ENCODE peak calls at places on chromosomes 13 and 19, in nine cellular contexts. N is dorsolateral prefrontal cortex, U is gastrocnemius medialis, G is A549, Z is tibial artery, H is IMR-90, K is GM23338, B is left lung, W is PC-9. F is an unnamed sample.

GRCh38 chr13:40389081-40389641 is 277.3 kb downstream of the FOXO1 start:
- DNase-seq in N (peak; percentile 37), U (no peak), G (no peak), Z (no peak), H (no peak), K (no peak), B (no peak), W (no peak), F (no peak)

GRCh38 chr19:35908977-35909683 is 1.0 kb upstream of the TYROBP start:
- DNase-seq in N (peak; percentile 44), U (peak; percentile 50), G (no peak), Z (peak; percentile 76), H (no peak), K (no peak), B (peak; percentile 93), W (no peak), F (no peak)

GRCh38 chr19:8116437-8117293 is 32.7 kb downstream of the FBN3 start:
- DNase-seq in N (no peak), U (no peak), G (no peak), Z (no peak), H (no peak), K (no peak), B (no peak), W (no peak), F (no peak)

GRCh38 chr19:29645911-29646310 is 19.4 kb upstream of the PLEKHF1 start:
- DNase-seq in N (peak; percentile 22), U (no peak), G (no peak), Z (peak; percentile 55), H (peak; percentile 34), K (no peak), B (no peak), W (no peak), F (no peak)

GRCh38 chr13:36395280-36395679 is 37.0 kb upstream of the CCNA1 start:
- DNase-seq in N (no peak), U (no peak), G (peak; percentile 14), Z (no peak), H (peak; percentile 66), K (peak; percentile 52), B (no peak), W (peak; percentile 47), F (no peak)

GRCh38 chr19:35846038-35846668 is 6.2 kb downstream of the NPHS1 start:
- DNase-seq in N (no peak), U (no peak), G (peak; percentile 58), Z (no peak), H (no peak), K (peak; percentile 87), B (no peak), W (no peak), F (no peak)

GRCh38 chr19:12665281-12665573 is 1.3 kb downstream of the MAN2B1 start:
- DNase-seq in N (peak; percentile 44), U (no peak), G (no peak), Z (peak; percentile 75), H (no peak), K (no peak), B (peak; percentile 85), W (no peak), F (no peak)

GRCh38 chr13:74253161-74253560 is 119.0 kb upstream of the KLF12 start:
- DNase-seq in N (no peak), U (no peak), G (no peak), Z (no peak), H (no peak), K (no peak), B (no peak), W (no peak), F (no peak)

GRCh38 chr19:27974082-27974513 is 1238.9 kb downstream of the UQCRFS1 start:
- DNase-seq in N (peak; percentile 50), U (no peak), G (peak; percentile 44), Z (no peak), H (no peak), K (peak; percentile 76), B (no peak), W (no peak), F (no peak)

GRCh38 chr13:111177803-111178389 is 62.8 kb downstream of the ARHGEF7 start:
- DNase-seq in N (no peak), U (no peak), G (no peak), Z (no peak), H (peak; percentile 81), K (no peak), B (no peak), W (peak; percentile 35), F (no peak)

GRCh38 chr13:43908156-43909126 is 28.7 kb downstream of the LACC1 start:
- DNase-seq in N (no peak), U (no peak), G (peak; percentile 66), Z (no peak), H (peak; percentile 91), K (peak; percentile 60), B (no peak), W (peak; percentile 85), F (no peak)

GRCh38 chr13:42075517-42075916 is 27.1 kb downstream of the DGKH start:
- DNase-seq in N (no peak), U (no peak), G (no peak), Z (no peak), H (no peak), K (no peak), B (no peak), W (no peak), F (no peak)

GRCh38 chr13:38418286-38418685 is 68.6 kb downstream of the UFM1 start:
- DNase-seq in N (no peak), U (no peak), G (no peak), Z (no peak), H (no peak), K (no peak), B (no peak), W (no peak), F (no peak)

DNA sequence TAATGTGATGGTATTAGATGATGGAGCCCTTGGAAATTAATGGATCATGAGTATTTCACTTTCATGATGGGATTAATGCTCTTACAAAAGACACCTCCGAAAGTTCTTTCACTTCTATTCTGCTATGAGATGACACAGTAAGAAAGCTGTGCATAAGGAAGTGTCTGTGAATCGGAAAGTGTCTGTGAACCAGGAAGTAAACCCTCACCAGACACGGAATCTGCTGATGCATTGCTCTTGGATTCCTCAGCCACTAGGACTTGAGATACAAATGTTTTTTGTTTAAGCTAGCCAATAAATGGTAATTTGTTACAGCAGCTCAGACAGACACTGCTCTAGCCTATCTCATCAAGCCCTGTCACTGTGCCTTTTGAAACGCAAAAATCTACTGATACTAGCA is 440.4 kb upstream of the PRR20A start:
- DNase-seq in N (no peak), U (no peak), G (peak; percentile 2), Z (no peak), H (no peak), K (no peak), B (no peak), W (no peak), F (no peak)
- H3K4me3 ChIP-seq in N (no peak overlapping the region), U (no peak overlapping the region), G (no peak overlapping the region), Z (no peak overlapping the region), H (no peak overlapping the region), K (no peak overlapping the region), B (no peak overlapping the region), W (no peak overlapping the region), F (no peak overlapping the region)

GRCh38 chr19:38683393-38684077 is 36.1 kb downstream of the ACTN4 start:
- DNase-seq in N (no peak), U (peak; percentile 48), G (peak; percentile 100), Z (peak; percentile 77), H (peak; percentile 85), K (peak; percentile 95), B (peak; percentile 88), W (peak; percentile 100), F (no peak)

GRCh38 chr19:38679839-38680238 is 32.4 kb downstream of the ACTN4 start:
- DNase-seq in N (no peak), U (no peak), G (peak; percentile 88), Z (no peak), H (peak; percentile 63), K (no peak), B (no peak), W (peak; percentile 64), F (no peak)

GRCh38 chr19:38682872-38683392 is 35.5 kb downstream of the ACTN4 start:
- DNase-seq in N (no peak), U (no peak), G (no peak), Z (no peak), H (no peak), K (no peak), B (no peak), W (no peak), F (no peak)

GRCh38 chr19:38684078-38684861 is 36.8 kb downstream of the ACTN4 start:
- DNase-seq in N (no peak), U (peak; percentile 56), G (peak; percentile 100), Z (peak; percentile 76), H (peak; percentile 91), K (no peak), B (peak; percentile 85), W (peak; percentile 95), F (peak; percentile 55)

DNA sequence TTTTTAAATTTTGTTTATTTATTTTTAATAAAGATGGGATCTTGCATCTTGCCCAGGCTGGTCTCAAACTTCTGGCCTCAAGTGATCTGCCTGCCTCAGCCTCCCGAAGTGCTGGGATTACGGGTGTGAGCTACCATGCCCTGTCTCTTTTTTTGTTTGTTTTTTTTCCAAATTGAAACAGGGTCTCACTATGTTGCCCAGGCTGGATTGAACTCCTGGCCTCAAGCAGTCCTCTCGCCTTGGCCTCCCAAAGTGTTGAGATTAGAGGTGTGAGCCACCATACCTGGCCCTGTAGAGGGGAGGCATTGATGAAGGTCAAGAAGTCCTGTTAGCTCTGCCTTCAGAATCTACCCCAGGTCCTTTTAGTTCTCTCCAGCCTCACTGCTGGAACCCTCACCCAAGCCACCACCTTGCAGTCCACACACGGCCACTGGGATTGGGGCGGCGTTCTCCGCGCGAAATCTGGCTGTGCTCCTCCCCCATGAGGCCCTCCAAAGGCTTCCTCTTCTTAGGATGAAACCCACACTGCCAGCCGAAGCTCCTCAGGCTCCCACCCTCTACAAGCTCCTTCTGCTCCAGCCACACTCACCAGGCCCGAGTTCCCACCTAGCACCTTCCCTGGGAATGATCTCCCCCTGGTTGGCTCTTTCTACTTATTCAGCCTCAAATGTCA is 34.9 kb downstream of the ACTN4 start:
- DNase-seq in N (no peak), U (no peak), G (no peak), Z (no peak), H (no peak), K (no peak), B (no peak), W (no peak), F (no peak)
- H3K27ac ChIP-seq in N (no peak overlapping the region), U (peak overlapping the region; percentile 97), G (peak overlapping the region; percentile 93), Z (peak overlapping the region; percentile 94), H (peak overlapping the region; percentile 85), K (peak overlapping the region; percentile 99), B (peak overlapping the region; percentile 86), W (peak overlapping the region; percentile 100), F (peak overlapping the region; percentile 99)

GRCh38 chr19:55173717-55174409 is 6.2 kb downstream of the SYT5 start:
- DNase-seq in N (peak; percentile 54), U (no peak), G (peak; percentile 93), Z (peak; percentile 27), H (peak; percentile 43), K (peak; percentile 93), B (no peak), W (peak; percentile 60), F (no peak)
- TF ChIP-seq CTCF in N (no peak), U (no peak), G (no peak), Z (no peak), H (no peak), K (no peak), B (no peak), W (no peak), F (no peak)

DNA sequence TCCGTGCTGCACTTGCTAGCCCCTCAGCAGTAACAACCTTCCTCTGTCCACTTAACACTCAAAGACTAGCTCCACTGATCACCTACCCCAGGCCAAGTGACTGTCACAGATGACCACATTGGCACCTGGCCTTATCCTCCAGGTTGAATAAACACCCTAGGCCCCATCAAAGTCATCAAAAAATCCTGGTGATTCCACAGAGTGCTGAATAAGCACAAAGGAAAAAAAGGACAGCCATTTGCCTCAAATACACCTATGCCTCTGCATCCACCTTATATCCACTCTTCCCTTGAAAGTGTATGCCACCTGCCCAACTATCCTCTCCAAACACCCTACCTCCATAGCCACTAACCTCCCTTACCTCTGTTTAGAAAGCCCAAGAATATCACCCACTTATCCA is 2.7 kb downstream of the ZNF154 start:
- DNase-seq in N (no peak), U (no peak), G (no peak), Z (no peak), H (no peak), K (no peak), B (no peak), W (no peak), F (no peak)
- H3K4me3 ChIP-seq in N (no peak overlapping the region), U (no peak overlapping the region), G (no peak overlapping the region), Z (no peak overlapping the region), H (no peak overlapping the region), K (no peak overlapping the region), B (no peak overlapping the region), W (no peak overlapping the region), F (no peak overlapping the region)

F was measured in thoracic aorta.